ENCODE peak calls at places on chromosomes 16 and 17, in five cellular contexts. E, I, D, L and G are unnamed samples.

GRCh38 chr17:34009946-34010345 is 245.1 kb upstream of the CCL2 start:
- DNase-seq in E (no peak), I (no peak), D (no peak), L (no peak), G (no peak)

GRCh38 chr17:61208301-61209098 is 191.1 kb upstream of the TBX2 start:
- DNase-seq in E (no peak), I (peak), D (no peak), L (peak), G (peak)

GRCh38 chr16:68427649-68428303 is 20.5 kb downstream of the SMPD3 start:
- DNase-seq in E (no peak), I (no peak), D (no peak), L (no peak), G (no peak)

GRCh38 chr17:1783271-1783670 is 21.4 kb downstream of the SERPINF1 start:
- DNase-seq in E (no peak), I (no peak), D (no peak), L (no peak), G (peak)

GRCh38 chr17:27950995-27951394 is 57.8 kb upstream of the LYRM9 start:
- DNase-seq in E (no peak), I (no peak), D (no peak), L (no peak), G (no peak)

GRCh38 chr16:26204138-26204537 is 512.4 kb downstream of the HS3ST4 start:
- DNase-seq in E (no peak), I (no peak), D (no peak), L (no peak), G (no peak)

GRCh38 chr17:19569785-19570496 is 36.3 kb downstream of the SLC47A1 start:
- DNase-seq in E (no peak), I (no peak), D (no peak), L (no peak), G (no peak)

GRCh38 chr16:29009050-29009837 is 24.4 kb downstream of the LAT start:
- DNase-seq in E (no peak), I (no peak), D (no peak), L (no peak), G (no peak)

GRCh38 chr17:40498281-40499084 is 2.9 kb downstream of the TNS4 start:
- DNase-seq in E (no peak), I (no peak), D (no peak), L (no peak), G (no peak)

GRCh38 chr17:77923776-77924513 is 34.6 kb upstream of the TNRC6C start:
- DNase-seq in E (no peak), I (no peak), D (no peak), L (no peak), G (no peak)

GRCh38 chr16:25950586-25951201 is 258.9 kb downstream of the HS3ST4 start:
- DNase-seq in E (no peak), I (no peak), D (no peak), L (no peak), G (no peak)

GRCh38 chr16:53529529-53529928 is 26.5 kb upstream of the AKTIP start:
- DNase-seq in E (no peak), I (no peak), D (no peak), L (no peak), G (no peak)

GRCh38 chr16:69763557-69763942 is 1.4 kb downstream of the WWP2 start:
- DNase-seq in E (no peak), I (no peak), D (no peak), L (no peak), G (no peak)

GRCh38 chr16:67244387-67245188 is 2.7 kb downstream of the FHOD1 start:
- DNase-seq in E (no peak), I (no peak), D (peak), L (no peak), G (peak)

GRCh38 chr17:8223356-8224063 is 13.1 kb upstream of the AURKB start:
- DNase-seq in E (peak), I (peak), D (peak), L (peak), G (peak)

GRCh38 chr16:12658506-12658905 is 145.2 kb downstream of the CPPED1 start:
- DNase-seq in E (no peak), I (no peak), D (no peak), L (no peak), G (no peak)

GRCh38 chr16:85144026-85144915 is 32.0 kb upstream of the CIBAR2 start:
- DNase-seq in E (no peak), I (no peak), D (no peak), L (no peak), G (no peak)

GRCh38 chr16:85126731-85127662 is 14.7 kb upstream of the CIBAR2 start:
- DNase-seq in E (no peak), I (peak), D (no peak), L (no peak), G (peak)

GRCh38 chr16:80046848-80047247 is 446.3 kb upstream of the MAF start:
- DNase-seq in E (no peak), I (no peak), D (no peak), L (no peak), G (no peak)

GRCh38 chr17:57313276-57313835 is 57.0 kb downstream of the MSI2 start:
- DNase-seq in E (no peak), I (no peak), D (no peak), L (peak), G (no peak)

GRCh38 chr17:82023447-82024241 is 539 bp downstream of the LRRC45 start:
- DNase-seq in E (no peak), I (peak), D (no peak), L (no peak), G (no peak)

GRCh38 chr16:55912022-55912421 is 36.8 kb upstream of the CES5A start:
- DNase-seq in E (peak), I (peak), D (no peak), L (no peak), G (no peak)

GRCh38 chr17:1880851-1881630 is 51.2 kb downstream of the RPA1 start:
- DNase-seq in E (no peak), I (no peak), D (no peak), L (no peak), G (no peak)

GRCh38 chr17:59545942-59546341 is 19.5 kb upstream of the DHX40 start:
- DNase-seq in E (no peak), I (no peak), D (no peak), L (no peak), G (no peak)

GRCh38 chr16:65936096-65936495 is 430.4 kb upstream of the CDH5 start:
- DNase-seq in E (no peak), I (no peak), D (no peak), L (no peak), G (peak)